ENCODE peak calls at places on chromosomes 5 and 9, in ten cellular contexts. K, Z, R, J, B, Q, F, D, M and W are unnamed samples.

GRCh38 chr5:155522540-155522939 is 509.0 kb downstream of the KIF4B start:
- DNase-seq in K (no peak), Z (no peak), R (no peak), J (no peak), B (no peak), Q (no peak), F (no peak), D (no peak), M (no peak), W (no peak)

GRCh38 chr5:104080646-104081175 is 518.1 kb upstream of the NUDT12 start:
- DNase-seq in K (no peak), Z (no peak), R (no peak), J (no peak), B (no peak), Q (no peak), F (no peak), D (no peak), M (no peak), W (no peak)

GRCh38 chr5:124704594-124705284 is 41.7 kb downstream of the ZNF608 start:
- DNase-seq in K (no peak), Z (no peak), R (no peak), J (no peak), B (no peak), Q (no peak), F (no peak), D (no peak), M (no peak), W (no peak)

GRCh38 chr9:123406016-123406415 is 50.0 kb downstream of the CRB2 start:
- DNase-seq in K (peak; percentile 20), Z (peak; percentile 64), R (no peak), J (no peak), B (no peak), Q (no peak), F (no peak), D (no peak), M (no peak), W (no peak)

GRCh38 chr5:6576861-6577501 is 55.9 kb downstream of the NSUN2 start:
- DNase-seq in K (no peak), Z (peak; percentile 67), R (no peak), J (peak; percentile 77), B (peak; percentile 60), Q (peak; percentile 42), F (peak; percentile 13), D (peak; percentile 41), M (peak; percentile 52), W (no peak)

GRCh38 chr5:132295505-132296411 is 1.6 kb downstream of the SLC22A4 start:
- DNase-seq in K (no peak), Z (peak; percentile 23), R (no peak), J (no peak), B (no peak), Q (no peak), F (no peak), D (no peak), M (no peak), W (no peak)

GRCh38 chr9:133760713-133761290 is 22.6 kb upstream of the SARDH start:
- DNase-seq in K (no peak), Z (no peak), R (no peak), J (no peak), B (no peak), Q (no peak), F (no peak), D (no peak), M (no peak), W (no peak)

GRCh38 chr5:66958984-66959641 is 237.5 kb downstream of the CD180 start:
- DNase-seq in K (no peak), Z (peak; percentile 63), R (peak; percentile 69), J (peak; percentile 76), B (no peak), Q (peak; percentile 77), F (peak; percentile 43), D (no peak), M (peak; percentile 80), W (no peak)

GRCh38 chr5:140242099-140242498 is 60.8 kb downstream of the PFDN1 start:
- DNase-seq in K (no peak), Z (no peak), R (no peak), J (no peak), B (no peak), Q (no peak), F (no peak), D (no peak), M (no peak), W (no peak)

GRCh38 chr5:140238756-140239155 is 63.8 kb downstream of the CYSTM1 start:
- DNase-seq in K (no peak), Z (no peak), R (no peak), J (no peak), B (no peak), Q (no peak), F (no peak), D (no peak), M (no peak), W (no peak)

GRCh38 chr5:140239461-140239860 is 63.4 kb downstream of the PFDN1 start:
- DNase-seq in K (no peak), Z (no peak), R (no peak), J (no peak), B (no peak), Q (no peak), F (no peak), D (no peak), M (no peak), W (no peak)

GRCh38 chr5:140240987-140241706 is 61.8 kb downstream of the PFDN1 start:
- DNase-seq in K (no peak), Z (peak; percentile 91), R (peak; percentile 97), J (peak; percentile 90), B (peak; percentile 96), Q (peak; percentile 95), F (peak; percentile 71), D (peak; percentile 34), M (peak; percentile 92), W (no peak)

DNA sequence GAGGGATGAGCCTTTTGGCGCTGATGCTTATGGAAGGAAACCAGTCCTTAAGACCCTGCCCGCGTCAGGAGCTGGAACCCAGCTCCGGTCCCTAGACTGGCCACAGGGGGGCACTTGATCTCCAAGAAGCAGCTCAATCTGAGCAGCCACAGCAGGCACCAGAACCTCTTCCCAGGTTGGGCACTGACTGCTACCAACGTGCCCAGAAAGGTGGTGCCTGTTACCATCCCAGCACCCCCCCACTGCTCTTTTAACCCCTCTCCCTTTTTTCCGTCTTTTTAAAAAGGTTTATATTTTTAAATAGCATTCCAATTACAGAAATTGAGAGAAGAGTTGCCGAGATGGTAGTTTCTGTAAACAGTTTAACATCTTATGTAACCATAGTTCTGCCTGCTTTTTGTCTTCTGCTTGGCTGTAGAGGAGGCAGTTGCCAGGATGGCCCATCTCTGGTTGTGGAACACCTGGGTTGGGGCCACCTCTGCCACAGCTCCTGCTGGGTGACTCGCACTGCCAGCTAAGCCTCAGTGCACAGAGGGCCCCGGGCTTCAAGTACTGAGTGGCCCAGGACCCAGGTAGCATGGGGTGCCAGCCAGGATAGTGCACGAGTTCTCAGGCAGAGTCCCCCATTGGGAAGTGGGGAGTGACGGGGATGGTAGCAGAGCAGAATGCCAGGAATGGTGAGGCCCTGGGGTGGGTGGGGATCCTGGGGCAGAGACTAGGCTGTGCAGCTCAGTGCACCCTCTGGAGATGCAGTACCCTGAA is 62.8 kb downstream of the PFDN1 start:
- DNase-seq in K (peak; percentile 80), Z (peak; percentile 73), R (peak; percentile 81), J (peak; percentile 64), B (peak; percentile 80), Q (peak; percentile 79), F (no peak), D (peak; percentile 82), M (peak; percentile 66), W (peak; percentile 37)
- TF ChIP-seq CTCF in K (peak; percentile 17), Z (peak; percentile 61), R (peak; percentile 64), J (peak; percentile 75), B (peak; percentile 74), Q (peak; percentile 81), F (peak; percentile 80), D (peak; percentile 68), M (peak; percentile 76), W (peak; percentile 62)

GRCh38 chr5:25009063-25009462 is 364.3 kb upstream of the CDH10 start:
- DNase-seq in K (no peak), Z (no peak), R (no peak), J (no peak), B (no peak), Q (no peak), F (no peak), D (no peak), M (no peak), W (no peak)

DNA sequence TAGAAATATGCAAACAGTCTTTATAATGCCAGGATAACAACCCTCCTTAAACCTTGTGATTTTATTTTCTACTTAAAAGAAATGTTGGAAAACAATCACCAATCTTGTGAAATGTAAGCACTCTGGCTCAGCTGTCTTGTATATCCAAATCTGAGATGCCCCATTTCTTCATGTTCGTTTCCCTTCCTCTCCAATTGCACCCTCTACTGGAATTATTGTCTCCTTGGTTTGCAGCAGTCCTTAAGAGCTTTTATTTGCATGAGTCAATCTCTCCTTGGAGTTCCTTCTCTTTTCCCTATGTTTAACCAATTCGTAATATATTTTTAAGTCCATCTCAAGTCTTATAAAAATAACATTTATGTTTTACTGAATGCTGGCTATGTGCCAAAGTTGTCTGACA is 362.0 kb upstream of the CDH10 start:
- DNase-seq in K (no peak), Z (peak; percentile 7), R (no peak), J (peak; percentile 3), B (no peak), Q (peak; percentile 52), F (no peak), D (no peak), M (no peak), W (no peak)
- TF ChIP-seq CTCF in K (no peak), Z (no peak), R (no peak), J (no peak), B (peak; percentile 76), Q (no peak), F (no peak), D (peak; percentile 23), M (no peak), W (no peak)

GRCh38 chr9:13485068-13485596 is 205.6 kb upstream of the MPDZ start:
- DNase-seq in K (no peak), Z (peak; percentile 86), R (peak; percentile 91), J (peak; percentile 99), B (no peak), Q (no peak), F (no peak), D (no peak), M (peak; percentile 31), W (no peak)
- TF ChIP-seq CTCF in K (no peak), Z (peak; percentile 44), R (peak; percentile 21), J (peak; percentile 45), B (no peak), Q (peak; percentile 29), F (no peak), D (no peak), M (no peak), W (no peak)

GRCh38 chr9:130770679-130771442 is 64.2 kb upstream of the ABL1 start:
- DNase-seq in K (no peak), Z (peak; percentile 73), R (no peak), J (peak; percentile 87), B (peak; percentile 30), Q (peak; percentile 62), F (peak; percentile 44), D (peak; percentile 71), M (peak; percentile 82), W (no peak)

GRCh38 chr9:130775336-130775991 is 59.6 kb upstream of the ABL1 start:
- DNase-seq in K (no peak), Z (no peak), R (no peak), J (no peak), B (no peak), Q (no peak), F (no peak), D (no peak), M (no peak), W (no peak)

GRCh38 chr9:130770093-130770492 is 65.0 kb upstream of the ABL1 start:
- DNase-seq in K (no peak), Z (no peak), R (no peak), J (no peak), B (no peak), Q (no peak), F (no peak), D (no peak), M (no peak), W (no peak)

GRCh38 chr9:130772185-130772584 is 62.9 kb upstream of the ABL1 start:
- DNase-seq in K (no peak), Z (no peak), R (no peak), J (no peak), B (no peak), Q (no peak), F (no peak), D (no peak), M (no peak), W (no peak)

DNA sequence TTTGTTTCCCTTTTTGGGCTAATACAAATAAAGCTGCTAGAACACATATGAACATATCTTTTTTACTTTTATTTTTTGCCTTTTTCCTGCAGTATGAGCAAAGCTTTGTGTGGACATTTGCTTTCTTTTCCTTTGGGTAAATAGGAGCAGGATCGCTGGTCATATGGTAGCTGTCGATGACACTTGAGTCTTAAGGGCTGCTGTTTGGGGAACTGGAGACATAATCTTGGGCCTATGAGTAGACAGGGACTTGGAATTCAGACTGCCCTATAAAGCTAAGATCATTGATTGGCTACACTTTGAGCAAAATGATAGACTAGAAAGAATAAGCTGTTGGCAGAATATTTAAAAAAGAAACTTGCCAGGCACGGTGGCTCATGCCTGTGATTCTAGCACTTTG is 60.9 kb upstream of the ABL1 start:
- DNase-seq in K (no peak), Z (no peak), R (no peak), J (no peak), B (no peak), Q (no peak), F (no peak), D (no peak), M (no peak), W (no peak)
- TF ChIP-seq CTCF in K (no peak), Z (no peak), R (no peak), J (no peak), B (no peak), Q (no peak), F (no peak), D (no peak), M (no peak), W (no peak)